ENCODE peak calls at places on chromosome 3, in nine cellular contexts. One of them, this sample, is unnamed.

GRCh38 chr3:62962656-62963055 is 87.4 kb upstream of the CADPS start:
- DNase-seq in neuronal stem cell: no peak
- DNase-seq in astrocyte of the spinal cord: no peak
- DNase-seq in GM12865: no peak
- DNase-seq in left ventricle myocardium inferior: no peak
- DNase-seq in CD8-positive, alpha-beta T cell: no peak
- DNase-seq in tibial nerve: no peak
- DNase-seq in GM06990: no peak
- DNase-seq in fibroblast of lung: peak; percentile 77
- DNase-seq in this sample: no peak

GRCh38 chr3:58241321-58242044 is 3.9 kb downstream of the ABHD6 start:
- DNase-seq in neuronal stem cell: no peak
- DNase-seq in astrocyte of the spinal cord: no peak
- DNase-seq in GM12865: no peak
- DNase-seq in left ventricle myocardium inferior: no peak
- DNase-seq in CD8-positive, alpha-beta T cell: no peak
- DNase-seq in tibial nerve: no peak
- DNase-seq in GM06990: no peak
- DNase-seq in fibroblast of lung: no peak
- DNase-seq in this sample: no peak

GRCh38 chr3:18443670-18444596 is 18.8 kb upstream of the SATB1 start:
- DNase-seq in neuronal stem cell: no peak
- DNase-seq in astrocyte of the spinal cord: no peak
- DNase-seq in GM12865: no peak
- DNase-seq in left ventricle myocardium inferior: peak; percentile 12
- DNase-seq in CD8-positive, alpha-beta T cell: peak; percentile 34
- DNase-seq in tibial nerve: no peak
- DNase-seq in GM06990: peak; percentile 5
- DNase-seq in fibroblast of lung: peak; percentile 24
- DNase-seq in this sample: no peak

GRCh38 chr3:118628704-118629341 is 405.8 kb downstream of the IGSF11 start:
- DNase-seq in neuronal stem cell: peak; percentile 76
- DNase-seq in astrocyte of the spinal cord: peak; percentile 57
- DNase-seq in GM12865: peak; percentile 84
- DNase-seq in left ventricle myocardium inferior: peak; percentile 19
- DNase-seq in CD8-positive, alpha-beta T cell: no peak
- DNase-seq in tibial nerve: peak; percentile 19
- DNase-seq in GM06990: peak; percentile 29
- DNase-seq in fibroblast of lung: peak; percentile 51
- DNase-seq in this sample: peak; percentile 89

GRCh38 chr3:128083980-128084674 is 31.9 kb downstream of the SEC61A1 start:
- DNase-seq in neuronal stem cell: no peak
- DNase-seq in astrocyte of the spinal cord: peak; percentile 49
- DNase-seq in GM12865: no peak
- DNase-seq in left ventricle myocardium inferior: no peak
- DNase-seq in CD8-positive, alpha-beta T cell: no peak
- DNase-seq in tibial nerve: no peak
- DNase-seq in GM06990: no peak
- DNase-seq in fibroblast of lung: no peak
- DNase-seq in this sample: no peak

GRCh38 chr3:11459147-11459837 is 184.4 kb downstream of the VGLL4 start:
- DNase-seq in neuronal stem cell: no peak
- DNase-seq in astrocyte of the spinal cord: peak; percentile 39
- DNase-seq in GM12865: no peak
- DNase-seq in left ventricle myocardium inferior: no peak
- DNase-seq in CD8-positive, alpha-beta T cell: no peak
- DNase-seq in tibial nerve: no peak
- DNase-seq in GM06990: no peak
- DNase-seq in fibroblast of lung: peak; percentile 67
- DNase-seq in this sample: no peak

GRCh38 chr3:183180105-183180763 is 17.7 kb upstream of the LAMP3 start:
- DNase-seq in neuronal stem cell: peak; percentile 31
- DNase-seq in astrocyte of the spinal cord: no peak
- DNase-seq in GM12865: no peak
- DNase-seq in left ventricle myocardium inferior: no peak
- DNase-seq in CD8-positive, alpha-beta T cell: no peak
- DNase-seq in tibial nerve: no peak
- DNase-seq in GM06990: no peak
- DNase-seq in fibroblast of lung: no peak
- DNase-seq in this sample: no peak

GRCh38 chr3:52238193-52238760 is 681 bp downstream of the TWF2 start:
- DNase-seq in neuronal stem cell: no peak
- DNase-seq in astrocyte of the spinal cord: no peak
- DNase-seq in GM12865: no peak
- DNase-seq in left ventricle myocardium inferior: no peak
- DNase-seq in CD8-positive, alpha-beta T cell: no peak
- DNase-seq in tibial nerve: peak; percentile 10
- DNase-seq in GM06990: no peak
- DNase-seq in fibroblast of lung: peak; percentile 20
- DNase-seq in this sample: no peak

GRCh38 chr3:34419801-34420200 is 621.4 kb downstream of the PDCD6IP start:
- DNase-seq in neuronal stem cell: peak; percentile 41
- DNase-seq in astrocyte of the spinal cord: no peak
- DNase-seq in GM12865: no peak
- DNase-seq in left ventricle myocardium inferior: no peak
- DNase-seq in CD8-positive, alpha-beta T cell: no peak
- DNase-seq in tibial nerve: no peak
- DNase-seq in GM06990: no peak
- DNase-seq in fibroblast of lung: no peak
- DNase-seq in this sample: peak; percentile 38

GRCh38 chr3:198046120-198046857 is 86.3 kb downstream of the LMLN start:
- DNase-seq in neuronal stem cell: no peak
- DNase-seq in astrocyte of the spinal cord: no peak
- DNase-seq in GM12865: no peak
- DNase-seq in left ventricle myocardium inferior: no peak
- DNase-seq in CD8-positive, alpha-beta T cell: no peak
- DNase-seq in tibial nerve: no peak
- DNase-seq in GM06990: no peak
- DNase-seq in fibroblast of lung: no peak
- DNase-seq in this sample: no peak

GRCh38 chr3:129623447-129624118 is 17.1 kb upstream of the PLXND1 start:
- DNase-seq in neuronal stem cell: no peak
- DNase-seq in astrocyte of the spinal cord: peak; percentile 43
- DNase-seq in GM12865: no peak
- DNase-seq in left ventricle myocardium inferior: peak; percentile 79
- DNase-seq in CD8-positive, alpha-beta T cell: no peak
- DNase-seq in tibial nerve: no peak
- DNase-seq in GM06990: no peak
- DNase-seq in fibroblast of lung: no peak
- DNase-seq in this sample: no peak

GRCh38 chr3:80355144-80355543 is 587.3 kb upstream of the ROBO1 start:
- DNase-seq in neuronal stem cell: no peak
- DNase-seq in astrocyte of the spinal cord: no peak
- DNase-seq in GM12865: no peak
- DNase-seq in left ventricle myocardium inferior: no peak
- DNase-seq in CD8-positive, alpha-beta T cell: no peak
- DNase-seq in tibial nerve: no peak
- DNase-seq in GM06990: no peak
- DNase-seq in fibroblast of lung: peak; percentile 30
- DNase-seq in this sample: no peak

GRCh38 chr3:27559381-27559780 is 75.2 kb upstream of the SLC4A7 start:
- DNase-seq in neuronal stem cell: no peak
- DNase-seq in astrocyte of the spinal cord: no peak
- DNase-seq in GM12865: no peak
- DNase-seq in left ventricle myocardium inferior: no peak
- DNase-seq in CD8-positive, alpha-beta T cell: no peak
- DNase-seq in tibial nerve: no peak
- DNase-seq in GM06990: no peak
- DNase-seq in fibroblast of lung: no peak
- DNase-seq in this sample: no peak

GRCh38 chr3:134704556-134704955 is 53.7 kb upstream of the KY start:
- DNase-seq in neuronal stem cell: no peak
- DNase-seq in astrocyte of the spinal cord: no peak
- DNase-seq in GM12865: no peak
- DNase-seq in left ventricle myocardium inferior: no peak
- DNase-seq in CD8-positive, alpha-beta T cell: no peak
- DNase-seq in tibial nerve: no peak
- DNase-seq in GM06990: no peak
- DNase-seq in fibroblast of lung: no peak
- DNase-seq in this sample: no peak

GRCh38 chr3:112132975-112133448 is at the start of gene GCSAM:
- DNase-seq in neuronal stem cell: no peak
- DNase-seq in astrocyte of the spinal cord: no peak
- DNase-seq in GM12865: peak; percentile 98
- DNase-seq in left ventricle myocardium inferior: peak; percentile 35
- DNase-seq in CD8-positive, alpha-beta T cell: peak; percentile 79
- DNase-seq in tibial nerve: peak; percentile 16
- DNase-seq in GM06990: peak; percentile 81
- DNase-seq in fibroblast of lung: no peak
- DNase-seq in this sample: no peak
- H3K4me3 ChIP-seq in neuronal stem cell: no peak within 1 kb of the TSS
- H3K4me3 ChIP-seq in astrocyte of the spinal cord: no peak within 1 kb of the TSS
- H3K4me3 ChIP-seq in GM12865: peak within 1 kb of the TSS; percentile 90
- H3K4me3 ChIP-seq in left ventricle myocardium inferior: no peak within 1 kb of the TSS
- H3K4me3 ChIP-seq in CD8-positive, alpha-beta T cell: peak within 1 kb of the TSS; percentile 65
- H3K4me3 ChIP-seq in tibial nerve: no peak within 1 kb of the TSS
- H3K4me3 ChIP-seq in GM06990: peak within 1 kb of the TSS; percentile 74
- H3K4me3 ChIP-seq in fibroblast of lung: no peak within 1 kb of the TSS
- H3K4me3 ChIP-seq in this sample: no peak within 1 kb of the TSS

GRCh38 chr3:185153170-185153733 is 392 bp upstream of the C3orf70 start:
- DNase-seq in neuronal stem cell: peak; percentile 46
- DNase-seq in astrocyte of the spinal cord: peak; percentile 15
- DNase-seq in GM12865: no peak
- DNase-seq in left ventricle myocardium inferior: no peak
- DNase-seq in CD8-positive, alpha-beta T cell: no peak
- DNase-seq in tibial nerve: no peak
- DNase-seq in GM06990: no peak
- DNase-seq in fibroblast of lung: no peak
- DNase-seq in this sample: no peak

GRCh38 chr3:185152433-185153169 is at the start of gene C3orf70:
- DNase-seq in neuronal stem cell: peak; percentile 54
- DNase-seq in astrocyte of the spinal cord: peak; percentile 54
- DNase-seq in GM12865: peak; percentile 43
- DNase-seq in left ventricle myocardium inferior: peak; percentile 75
- DNase-seq in CD8-positive, alpha-beta T cell: no peak
- DNase-seq in tibial nerve: peak; percentile 20
- DNase-seq in GM06990: peak; percentile 44
- DNase-seq in fibroblast of lung: peak; percentile 65
- DNase-seq in this sample: peak; percentile 33

GRCh38 chr3:185151959-185152432 is 864 bp downstream of the C3orf70 start:
- DNase-seq in neuronal stem cell: no peak
- DNase-seq in astrocyte of the spinal cord: no peak
- DNase-seq in GM12865: no peak
- DNase-seq in left ventricle myocardium inferior: peak; percentile 64
- DNase-seq in CD8-positive, alpha-beta T cell: no peak
- DNase-seq in tibial nerve: no peak
- DNase-seq in GM06990: no peak
- DNase-seq in fibroblast of lung: no peak
- DNase-seq in this sample: no peak

GRCh38 chr3:185155678-185156077 is 2.8 kb upstream of the C3orf70 start:
- DNase-seq in neuronal stem cell: no peak
- DNase-seq in astrocyte of the spinal cord: no peak
- DNase-seq in GM12865: no peak
- DNase-seq in left ventricle myocardium inferior: no peak
- DNase-seq in CD8-positive, alpha-beta T cell: no peak
- DNase-seq in tibial nerve: no peak
- DNase-seq in GM06990: no peak
- DNase-seq in fibroblast of lung: no peak
- DNase-seq in this sample: no peak

GRCh38 chr3:185153861-185154629 is 1.2 kb upstream of the C3orf70 start:
- DNase-seq in neuronal stem cell: no peak
- DNase-seq in astrocyte of the spinal cord: no peak
- DNase-seq in GM12865: no peak
- DNase-seq in left ventricle myocardium inferior: no peak
- DNase-seq in CD8-positive, alpha-beta T cell: no peak
- DNase-seq in tibial nerve: no peak
- DNase-seq in GM06990: no peak
- DNase-seq in fibroblast of lung: no peak
- DNase-seq in this sample: no peak
- H3K4me3 ChIP-seq in neuronal stem cell: no peak overlapping the region
- H3K4me3 ChIP-seq in astrocyte of the spinal cord: no peak overlapping the region
- H3K4me3 ChIP-seq in GM12865: no peak overlapping the region
- H3K4me3 ChIP-seq in left ventricle myocardium inferior: peak overlapping the region; percentile 74
- H3K4me3 ChIP-seq in CD8-positive, alpha-beta T cell: no peak overlapping the region
- H3K4me3 ChIP-seq in tibial nerve: peak overlapping the region; percentile 53
- H3K4me3 ChIP-seq in GM06990: no peak overlapping the region
- H3K4me3 ChIP-seq in fibroblast of lung: no peak overlapping the region
- H3K4me3 ChIP-seq in this sample: no peak overlapping the region

DNA sequence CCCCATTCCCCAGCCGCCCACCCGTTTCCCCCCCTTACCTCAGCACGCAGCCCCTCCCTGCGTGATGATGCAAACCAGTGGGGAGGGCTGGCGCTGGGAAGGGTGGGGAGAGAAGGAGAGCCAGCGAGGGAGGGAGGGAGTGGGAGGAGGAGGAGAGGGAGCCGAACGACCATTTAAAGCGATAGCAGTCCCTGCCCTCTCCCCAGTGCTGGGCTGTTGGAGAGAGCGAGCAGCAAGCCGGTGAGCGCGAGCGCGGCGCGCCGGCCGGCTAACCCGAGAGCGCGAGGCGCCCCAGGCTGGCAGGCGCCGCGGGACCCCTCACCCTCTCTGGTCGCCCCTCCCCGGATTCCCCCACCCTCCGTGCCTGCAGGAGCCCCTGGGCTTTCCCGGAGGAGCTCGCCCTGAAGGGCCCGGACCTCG is at the start of gene GRM7:
- DNase-seq in neuronal stem cell: peak; percentile 58
- DNase-seq in astrocyte of the spinal cord: peak; percentile 79
- DNase-seq in GM12865: no peak
- DNase-seq in left ventricle myocardium inferior: no peak
- DNase-seq in CD8-positive, alpha-beta T cell: no peak
- DNase-seq in tibial nerve: no peak
- DNase-seq in GM06990: no peak
- DNase-seq in fibroblast of lung: peak; percentile 83
- DNase-seq in this sample: peak; percentile 48
- H3K4me3 ChIP-seq in neuronal stem cell: no peak within 1 kb of the TSS
- H3K4me3 ChIP-seq in astrocyte of the spinal cord: peak within 1 kb of the TSS; percentile 52
- H3K4me3 ChIP-seq in GM12865: peak within 1 kb of the TSS; percentile 6
- H3K4me3 ChIP-seq in left ventricle myocardium inferior: peak within 1 kb of the TSS; percentile 49
- H3K4me3 ChIP-seq in CD8-positive, alpha-beta T cell: no peak within 1 kb of the TSS
- H3K4me3 ChIP-seq in tibial nerve: peak within 1 kb of the TSS; percentile 4
- H3K4me3 ChIP-seq in GM06990: no peak within 1 kb of the TSS
- H3K4me3 ChIP-seq in fibroblast of lung: no peak within 1 kb of the TSS
- H3K4me3 ChIP-seq in this sample: peak within 1 kb of the TSS; percentile 44

DNA sequence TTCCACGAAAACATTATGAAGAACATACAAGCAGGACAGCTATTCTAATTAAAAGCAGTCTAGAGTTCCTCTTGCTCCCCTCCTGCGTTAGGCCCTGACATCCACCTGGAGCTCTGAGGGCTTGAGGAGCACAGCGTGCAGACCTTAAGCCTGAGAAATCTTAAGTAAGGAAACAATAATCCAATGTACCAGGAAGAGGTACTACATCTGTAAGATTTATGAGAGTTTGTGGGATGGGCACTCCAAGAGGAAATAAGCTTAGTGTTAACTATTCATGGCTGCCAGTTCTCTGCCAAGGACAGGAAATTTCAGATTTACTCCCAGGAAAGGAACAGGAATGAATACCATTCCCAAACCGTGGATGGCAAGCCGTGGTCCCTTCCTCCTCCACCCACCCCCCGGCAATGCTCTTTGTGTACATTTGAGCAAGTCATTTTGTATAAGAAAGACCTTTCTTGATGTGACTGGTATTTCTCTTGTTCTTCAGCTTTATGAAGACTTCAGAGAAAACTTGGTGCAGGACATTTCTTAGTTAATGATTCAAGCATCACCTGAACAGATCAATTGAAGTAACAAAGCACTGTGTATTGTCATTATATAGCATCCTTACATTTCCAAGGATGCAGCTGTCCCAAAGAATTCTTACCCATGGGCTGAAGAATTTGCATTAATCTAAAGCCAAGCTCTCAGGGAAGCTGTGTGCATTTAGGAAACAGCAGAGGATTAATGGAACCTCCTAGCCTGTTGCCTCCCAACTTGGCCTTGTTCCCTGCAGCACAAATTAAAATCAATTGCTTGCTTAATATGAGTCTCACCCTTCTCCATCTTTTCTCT is 28.7 kb upstream of the VILL start:
- DNase-seq in neuronal stem cell: no peak
- DNase-seq in astrocyte of the spinal cord: no peak
- DNase-seq in GM12865: no peak
- DNase-seq in left ventricle myocardium inferior: no peak
- DNase-seq in CD8-positive, alpha-beta T cell: no peak
- DNase-seq in tibial nerve: no peak
- DNase-seq in GM06990: no peak
- DNase-seq in fibroblast of lung: no peak
- DNase-seq in this sample: peak; percentile 82
- H3K4me3 ChIP-seq in neuronal stem cell: no peak overlapping the region
- H3K4me3 ChIP-seq in astrocyte of the spinal cord: no peak overlapping the region
- H3K4me3 ChIP-seq in GM12865: no peak overlapping the region
- H3K4me3 ChIP-seq in left ventricle myocardium inferior: no peak overlapping the region
- H3K4me3 ChIP-seq in CD8-positive, alpha-beta T cell: no peak overlapping the region
- H3K4me3 ChIP-seq in tibial nerve: no peak overlapping the region
- H3K4me3 ChIP-seq in GM06990: no peak overlapping the region
- H3K4me3 ChIP-seq in fibroblast of lung: no peak overlapping the region
- H3K4me3 ChIP-seq in this sample: no peak overlapping the region